ENCODE peak calls at places on chromosomes 6 and 20, in seven cellular contexts. R is K562, U is tibial artery, N is breast epithelium, O is tibial nerve, I is neuronal stem cell, V is left ventricle myocardium inferior. F is an unnamed sample. For H3K4me1 and H3K36me3, the result is how much of the 10 kb centered on the place peaks cover.

GRCh38 chr6:150537893-150538292 is 61.8 kb upstream of the PLEKHG1 start:
- DNase-seq in R (no peak), U (peak), N (peak), O (no peak), I (no peak), V (peak), F (no peak)

GRCh38 chr6:10082385-10082784 is 332.5 kb downstream of the TFAP2A start:
- DNase-seq in R (no peak), U (no peak), N (no peak), O (no peak), I (no peak), V (no peak), F (no peak)

GRCh38 chr6:45477785-45478184 is 100.1 kb upstream of the SUPT3H start:
- DNase-seq in R (no peak), U (no peak), N (no peak), O (no peak), I (no peak), V (no peak), F (no peak)

GRCh38 chr6:5534643-5535042 is 273.3 kb downstream of the FARS2 start:
- DNase-seq in R (no peak), U (no peak), N (no peak), O (no peak), I (no peak), V (no peak), F (no peak)

GRCh38 chr6:169371344-169372144 is 117.9 kb upstream of the THBS2 start:
- DNase-seq in R (no peak), U (no peak), N (no peak), O (no peak), I (peak), V (no peak), F (peak)

GRCh38 chr6:62367601-62368000 is 81.6 kb upstream of the KHDRBS2 start:
- DNase-seq in R (no peak), U (no peak), N (no peak), O (no peak), I (no peak), V (no peak), F (no peak)

GRCh38 chr20:52104546-52105044 is 87.0 kb downstream of the ZFP64 start:
- DNase-seq in R (no peak), U (no peak), N (no peak), O (no peak), I (peak), V (no peak), F (no peak)

GRCh38 chr6:45691426-45691825 is 313.7 kb upstream of the SUPT3H start:
- DNase-seq in R (no peak), U (no peak), N (no peak), O (no peak), I (no peak), V (no peak), F (no peak)

GRCh38 chr6:30076333-30076732 is 764 bp upstream of the RNF39 start:
- DNase-seq in R (no peak), U (no peak), N (no peak), O (no peak), I (no peak), V (no peak), F (no peak)

GRCh38 chr6:39217177-39217864 is 12.0 kb downstream of the KCNK5 start:
- DNase-seq in R (no peak), U (no peak), N (no peak), O (no peak), I (no peak), V (no peak), F (no peak)

GRCh38 chr6:75349262-75349984 is 64.8 kb upstream of the TMEM30A start:
- DNase-seq in R (peak), U (no peak), N (no peak), O (no peak), I (peak), V (peak), F (no peak)

GRCh38 chr6:19472168-19472567 is 365.0 kb upstream of the ID4 start:
- DNase-seq in R (no peak), U (no peak), N (no peak), O (no peak), I (no peak), V (no peak), F (peak)

GRCh38 chr6:45174045-45174444 is 154.1 kb upstream of the RUNX2 start:
- DNase-seq in R (no peak), U (no peak), N (no peak), O (no peak), I (no peak), V (no peak), F (no peak)

GRCh38 chr6:31143148-31143547 is 4.3 kb upstream of the PSORS1C2 start:
- DNase-seq in R (no peak), U (no peak), N (no peak), O (peak), I (no peak), V (peak), F (no peak)

GRCh38 chr6:90315354-90315960 is 18.8 kb upstream of the BACH2 start:
- DNase-seq in R (no peak), U (no peak), N (no peak), O (no peak), I (no peak), V (no peak), F (no peak)

GRCh38 chr6:138896104-138896756 is 91.8 kb downstream of the REPS1 start:
- DNase-seq in R (no peak), U (no peak), N (no peak), O (no peak), I (no peak), V (no peak), F (no peak)

GRCh38 chr6:6696867-6697531 is 108.5 kb downstream of the LY86 start:
- DNase-seq in R (peak), U (peak), N (no peak), O (no peak), I (peak), V (peak), F (peak)

GRCh38 chr20:52893498-52893897 is 78.7 kb upstream of the TSHZ2 start:
- DNase-seq in R (no peak), U (no peak), N (no peak), O (no peak), I (no peak), V (no peak), F (no peak)

GRCh38 chr20:36856196-36856595 is 19.7 kb upstream of the TLDC2 start:
- DNase-seq in R (no peak), U (no peak), N (no peak), O (no peak), I (no peak), V (no peak), F (peak)
- H3K4me1 ChIP-seq in R (under half), U (half or more), N (under half), O (under half), I (under half), V (half or more), F (half or more)

GRCh38 chr20:4861961-4862360 is 139.3 kb downstream of the SLC23A2 start:
- DNase-seq in R (no peak), U (no peak), N (no peak), O (no peak), I (no peak), V (no peak), F (no peak)

GRCh38 chr20:4867036-4867435 is 134.3 kb downstream of the SLC23A2 start:
- DNase-seq in R (no peak), U (no peak), N (no peak), O (no peak), I (no peak), V (no peak), F (no peak)

GRCh38 chr20:4866429-4866828 is 134.9 kb downstream of the SLC23A2 start:
- DNase-seq in R (no peak), U (no peak), N (no peak), O (no peak), I (no peak), V (no peak), F (no peak)

GRCh38 chr20:4862661-4863060 is 138.6 kb downstream of the SLC23A2 start:
- DNase-seq in R (no peak), U (no peak), N (no peak), O (no peak), I (no peak), V (no peak), F (no peak)

GRCh38 chr20:4864292-4864691 is 137.0 kb downstream of the SLC23A2 start:
- DNase-seq in R (no peak), U (no peak), N (no peak), O (no peak), I (no peak), V (no peak), F (no peak)
- H3K36me3 ChIP-seq in R (under half), U (under half), N (under half), O (under half), I (under half), V (half or more), F (under half)

GRCh38 chr6:137231156-137231555 is 12.0 kb upstream of the IFNGR1 start:
- DNase-seq in R (no peak), U (no peak), N (no peak), O (no peak), I (no peak), V (no peak), F (no peak)
- H3K4me1 ChIP-seq in R (under half), U (under half), N (under half), O (under half), I (under half), V (half or more), F (under half)

GRCh38 chr6:35293681-35294080 is 3.9 kb upstream of the DEF6 start:
- DNase-seq in R (no peak), U (no peak), N (no peak), O (no peak), I (no peak), V (no peak), F (no peak)
- H3K36me3 ChIP-seq in R (under half), U (under half), N (under half), O (under half), I (under half), V (half or more), F (half or more)

DNA sequence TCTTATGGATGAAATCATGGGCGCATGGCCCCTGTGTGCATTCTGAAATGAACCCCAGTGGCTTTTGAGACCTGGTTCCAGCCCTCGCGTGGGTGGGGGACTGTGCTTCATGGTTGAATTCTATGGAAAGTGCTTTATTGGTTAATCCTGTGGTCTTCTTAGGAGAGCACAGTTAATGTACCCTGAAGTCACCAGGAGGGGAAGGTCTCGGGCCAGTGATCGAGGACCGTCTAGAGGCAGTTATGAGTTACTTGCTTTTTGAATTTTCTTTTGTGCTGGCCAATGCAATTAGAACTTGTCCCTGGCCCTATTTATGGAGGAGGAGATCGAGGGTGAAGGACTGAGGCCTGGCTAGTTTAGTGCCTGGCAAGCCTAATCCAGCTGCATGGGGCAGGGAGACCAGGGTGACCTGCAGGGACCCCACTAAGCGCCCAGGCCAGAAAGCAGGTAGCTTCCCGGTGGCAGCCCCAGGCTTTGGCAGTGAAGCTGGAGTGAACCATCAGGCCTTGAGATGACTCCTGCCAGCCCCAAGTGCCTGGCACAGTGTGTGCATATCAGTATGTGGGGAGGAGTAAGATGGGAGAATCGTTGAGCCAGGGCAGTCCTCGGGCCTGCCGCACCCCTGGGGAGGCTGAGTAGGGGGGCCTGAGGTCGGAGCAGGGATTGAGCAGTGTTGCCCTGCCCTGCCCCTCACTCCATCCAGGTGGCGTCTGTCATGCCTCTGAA is 144.6 kb upstream of the RNF24 start:
- DNase-seq in R (no peak), U (no peak), N (no peak), O (no peak), I (no peak), V (no peak), F (no peak)
- H3K4me1 ChIP-seq in R (under half), U (under half), N (under half), O (under half), I (under half), V (under half), F (under half)

GRCh38 chr20:481167-481566 is 18.8 kb upstream of the TBC1D20 start:
- DNase-seq in R (no peak), U (no peak), N (no peak), O (no peak), I (no peak), V (no peak), F (no peak)
- H3K36me3 ChIP-seq in R (half or more), U (under half), N (under half), O (under half), I (under half), V (half or more), F (half or more)

DNA sequence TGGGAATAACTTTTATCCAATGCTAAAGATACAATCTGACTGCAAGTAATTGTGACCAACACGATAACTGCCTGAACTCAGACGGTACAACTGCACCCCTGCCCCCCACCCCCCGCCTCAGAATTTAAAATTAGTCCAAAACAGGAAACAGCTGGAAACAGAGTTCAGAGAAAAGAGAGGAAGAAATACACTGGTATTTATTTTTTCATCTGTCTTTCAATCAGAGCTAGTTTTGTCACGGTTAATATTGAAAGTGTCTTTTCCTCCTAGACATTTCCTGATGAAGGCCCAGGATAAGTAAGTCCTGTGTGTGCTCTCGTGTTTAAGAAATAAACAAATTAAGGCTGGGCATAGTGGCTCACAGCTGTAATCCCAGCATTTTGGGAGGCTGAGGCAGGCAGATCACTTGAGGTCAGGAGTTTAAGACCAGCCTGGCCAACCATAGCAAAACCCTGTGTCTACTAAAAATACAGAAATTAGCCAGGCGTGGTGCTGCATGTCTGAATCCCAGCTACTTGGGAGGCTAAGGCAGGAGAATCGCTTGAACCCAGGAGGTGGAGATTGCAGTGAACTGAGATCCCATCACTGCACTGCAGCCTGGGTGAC is 21.5 kb downstream of the ACSS1 start:
- DNase-seq in R (no peak), U (no peak), N (no peak), O (no peak), I (no peak), V (no peak), F (no peak)
- H3K4me1 ChIP-seq in R (under half), U (half or more), N (under half), O (under half), I (under half), V (half or more), F (under half)

DNA sequence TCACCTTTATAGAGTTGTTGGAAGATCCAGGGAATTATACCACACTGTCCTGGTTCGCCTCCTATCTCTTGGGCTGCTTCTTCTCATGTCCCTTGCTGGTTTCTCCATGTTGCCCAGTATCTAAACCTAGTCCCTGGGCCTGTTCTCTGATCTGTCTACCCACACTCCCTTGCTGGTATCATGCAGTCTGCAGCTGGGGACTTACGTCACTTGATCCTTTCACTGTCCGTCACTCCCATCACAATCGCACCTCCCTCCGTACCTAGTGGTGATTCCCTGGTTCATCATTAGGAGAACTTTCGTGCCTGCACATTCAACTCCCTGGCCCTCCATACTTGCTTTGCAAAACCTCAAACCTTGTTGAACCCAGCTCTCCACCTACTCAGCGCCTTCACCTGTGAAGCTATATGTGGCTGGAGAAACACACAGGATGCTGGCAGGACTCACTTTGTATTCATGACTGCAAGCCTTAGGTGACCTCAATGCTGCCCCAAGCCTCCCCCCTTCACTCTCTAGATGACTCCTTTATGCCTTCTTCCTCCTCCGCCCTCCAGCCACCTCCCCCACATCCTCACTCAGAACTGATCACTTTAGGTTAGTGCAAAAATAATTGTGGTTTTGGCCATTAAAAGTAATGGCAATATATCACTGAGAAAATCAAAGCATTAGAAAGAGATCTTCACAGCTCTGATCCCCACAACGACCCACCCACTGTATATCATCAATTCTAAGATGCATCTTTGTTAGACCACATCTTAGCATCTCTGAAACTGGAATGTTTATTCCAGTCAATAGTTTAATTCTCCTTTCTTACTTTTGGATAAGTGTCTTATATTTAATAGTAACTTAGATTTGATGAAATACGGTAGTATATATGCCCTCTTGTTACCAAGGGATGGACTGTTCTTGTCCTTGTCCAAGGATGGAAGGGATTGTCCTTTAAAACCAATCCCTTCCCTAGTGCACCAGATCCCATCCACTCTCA is 26.4 kb downstream of the GDAP1L1 start:
- DNase-seq in R (no peak), U (no peak), N (no peak), O (no peak), I (no peak), V (no peak), F (no peak)
- H3K36me3 ChIP-seq in R (under half), U (under half), N (under half), O (under half), I (under half), V (under half), F (under half)

F was measured in SJSA1.